ENCODE peak calls at places on chromosomes 1 and 21, in five cellular contexts. One of them, this sample, is unnamed.

GRCh38 chr1:201646623-201647022 is 107.7 kb downstream of the NAV1 start:
- DNase-seq in HFFc6: no peak
- DNase-seq in NCI-H1694: no peak
- DNase-seq in effector memory CD8-positive, alpha-beta T cell: no peak
- DNase-seq in amniotic stem cell: no peak
- DNase-seq in this sample: no peak

GRCh38 chr21:25506887-25507286 is 100.4 kb downstream of the MRPL39 start:
- DNase-seq in effector memory CD8-positive, alpha-beta T cell: no peak
- DNase-seq in NCI-H1694: no peak
- DNase-seq in HFFc6: peak
- DNase-seq in amniotic stem cell: peak
- DNase-seq in this sample: no peak

GRCh38 chr1:14182801-14183200 is 415.7 kb upstream of the KAZN start:
- DNase-seq in NCI-H1694: no peak
- DNase-seq in HFFc6: no peak
- DNase-seq in effector memory CD8-positive, alpha-beta T cell: no peak
- DNase-seq in amniotic stem cell: no peak
- DNase-seq in this sample: no peak

GRCh38 chr1:153443486-153443885 is 17.0 kb downstream of the S100A7 start:
- DNase-seq in HFFc6: no peak
- DNase-seq in effector memory CD8-positive, alpha-beta T cell: no peak
- DNase-seq in amniotic stem cell: no peak
- DNase-seq in NCI-H1694: no peak
- DNase-seq in this sample: no peak

GRCh38 chr21:44304041-44304738 is 4.3 kb downstream of the PFKL start:
- DNase-seq in amniotic stem cell: no peak
- DNase-seq in NCI-H1694: no peak
- DNase-seq in HFFc6: no peak
- DNase-seq in effector memory CD8-positive, alpha-beta T cell: no peak
- DNase-seq in this sample: no peak

GRCh38 chr1:25875856-25876692 is 566 bp upstream of the PAQR7 start:
- DNase-seq in amniotic stem cell: no peak
- DNase-seq in HFFc6: no peak
- DNase-seq in effector memory CD8-positive, alpha-beta T cell: no peak
- DNase-seq in NCI-H1694: no peak
- DNase-seq in this sample: no peak

GRCh38 chr1:200741808-200742207 is 3.1 kb downstream of the CAMSAP2 start:
- DNase-seq in amniotic stem cell: no peak
- DNase-seq in NCI-H1694: no peak
- DNase-seq in effector memory CD8-positive, alpha-beta T cell: no peak
- DNase-seq in HFFc6: no peak
- DNase-seq in this sample: no peak

GRCh38 chr1:183304466-183305122 is 113.6 kb downstream of the NMNAT2 start:
- DNase-seq in NCI-H1694: no peak
- DNase-seq in effector memory CD8-positive, alpha-beta T cell: no peak
- DNase-seq in amniotic stem cell: no peak
- DNase-seq in HFFc6: no peak
- DNase-seq in this sample: no peak

GRCh38 chr1:2306151-2306978 is 78.2 kb downstream of the SKI start:
- DNase-seq in NCI-H1694: no peak
- DNase-seq in effector memory CD8-positive, alpha-beta T cell: no peak
- DNase-seq in HFFc6: no peak
- DNase-seq in amniotic stem cell: no peak
- DNase-seq in this sample: no peak

GRCh38 chr1:205438213-205439158 is 16.6 kb upstream of the LEMD1 start:
- DNase-seq in amniotic stem cell: peak
- DNase-seq in effector memory CD8-positive, alpha-beta T cell: no peak
- DNase-seq in HFFc6: peak
- DNase-seq in NCI-H1694: peak
- DNase-seq in this sample: no peak

GRCh38 chr1:18344755-18345154 is 136.0 kb upstream of the KLHDC7A start:
- DNase-seq in amniotic stem cell: no peak
- DNase-seq in effector memory CD8-positive, alpha-beta T cell: no peak
- DNase-seq in NCI-H1694: peak
- DNase-seq in HFFc6: no peak
- DNase-seq in this sample: no peak

GRCh38 chr1:1371354-1371740 is 3.7 kb downstream of the AURKAIP1 start:
- DNase-seq in amniotic stem cell: no peak
- DNase-seq in HFFc6: no peak
- DNase-seq in NCI-H1694: no peak
- DNase-seq in effector memory CD8-positive, alpha-beta T cell: peak
- DNase-seq in this sample: peak

GRCh38 chr1:27979151-27979858 is 19.5 kb downstream of the XKR8 start:
- DNase-seq in NCI-H1694: no peak
- DNase-seq in HFFc6: peak
- DNase-seq in effector memory CD8-positive, alpha-beta T cell: peak
- DNase-seq in amniotic stem cell: no peak
- DNase-seq in this sample: peak

GRCh38 chr1:89607888-89608626 is 24.9 kb upstream of the LRRC8C start:
- DNase-seq in amniotic stem cell: no peak
- DNase-seq in effector memory CD8-positive, alpha-beta T cell: peak
- DNase-seq in NCI-H1694: no peak
- DNase-seq in HFFc6: no peak
- DNase-seq in this sample: no peak

GRCh38 chr1:207825719-207826556 is 74.1 kb downstream of the CD46 start:
- DNase-seq in HFFc6: peak
- DNase-seq in effector memory CD8-positive, alpha-beta T cell: peak
- DNase-seq in amniotic stem cell: no peak
- DNase-seq in NCI-H1694: no peak
- DNase-seq in this sample: peak

GRCh38 chr1:50147451-50147850 is 38.7 kb downstream of the ELAVL4 start:
- DNase-seq in NCI-H1694: no peak
- DNase-seq in amniotic stem cell: no peak
- DNase-seq in HFFc6: no peak
- DNase-seq in effector memory CD8-positive, alpha-beta T cell: no peak
- DNase-seq in this sample: no peak

This sample was measured in AML-193.